ENCODE peak calls at places on chromosomes 13 and 19, in five cellular contexts. J is anterior cingulate cortex, Z is PC-3, M is mucosa of gallbladder, L is T-cell. R is an unnamed sample.

GRCh38 chr19:43798546-43799409 is 3.5 kb downstream of the LYPD5 start:
- DNase-seq in Z (peak), M (peak), L (peak), J (peak), R (peak)

GRCh38 chr13:95524270-95524901 is 28.1 kb upstream of the CLDN10 start:
- DNase-seq in M (no peak), Z (peak), J (no peak), L (no peak), R (no peak)

GRCh38 chr13:111925146-111925875 is 141.6 kb upstream of the SOX1 start:
- DNase-seq in M (no peak), J (no peak), Z (no peak), L (no peak), R (no peak)

GRCh38 chr19:12994701-12995595 is at the start of gene NFIX:
- DNase-seq in M (peak), Z (peak), L (peak), J (peak), R (peak)

GRCh38 chr19:12802267-12803106 is 618 bp downstream of the THSD8 start:
- DNase-seq in J (no peak), L (no peak), Z (peak), M (no peak), R (no peak)

GRCh38 chr19:56476671-56477428 is at the start of gene ZNF667:
- DNase-seq in Z (peak), J (peak), L (peak), M (no peak), R (no peak)

GRCh38 chr19:7913652-7914051 is 978 bp upstream of the TGFBR3L start:
- DNase-seq in Z (no peak), J (no peak), M (no peak), L (no peak), R (no peak)

GRCh38 chr13:109145631-109146030 is 516.2 kb downstream of the MYO16 start:
- DNase-seq in L (no peak), J (no peak), Z (peak), M (peak), R (peak)

GRCh38 chr19:45160870-45161714 is at the start of gene NKPD1:
- DNase-seq in J (no peak), L (no peak), M (peak), Z (peak), R (peak)

GRCh38 chr19:38247734-38248268 is 8.4 kb downstream of the PPP1R14A start:
- DNase-seq in J (no peak), M (no peak), Z (no peak), L (no peak), R (no peak)

GRCh38 chr13:108827637-108828036 is 198.2 kb downstream of the MYO16 start:
- DNase-seq in Z (no peak), J (no peak), L (no peak), M (no peak), R (no peak)

GRCh38 chr19:18503337-18503970 is 18.4 kb downstream of the ELL start:
- DNase-seq in L (no peak), Z (no peak), M (no peak), J (no peak), R (no peak)

GRCh38 chr13:50094615-50095293 is 79.5 kb downstream of the KCNRG start:
- DNase-seq in M (no peak), L (no peak), Z (peak), J (no peak), R (no peak)

GRCh38 chr19:10473192-10473591 is 30.0 kb downstream of the KEAP1 start:
- DNase-seq in J (no peak), Z (no peak), L (no peak), M (no peak), R (no peak)

GRCh38 chr19:17107546-17108452 is 32.2 kb downstream of the MYO9B start:
- DNase-seq in Z (peak), L (no peak), J (peak), M (peak), R (peak)

GRCh38 chr19:3254520-3254919 is 30.1 kb downstream of the CELF5 start:
- DNase-seq in J (no peak), Z (no peak), L (no peak), M (no peak), R (no peak)